ENCODE peak calls at places on chromosomes 6 and 20, in ten cellular contexts. Z, W, X, G, F, O, Y, N, J and M are unnamed samples.

GRCh38 chr6:40398810-40399477 is 188.2 kb downstream of the LRFN2 start:
- DNase-seq in Z (no peak), W (no peak), X (no peak), G (no peak), F (peak; percentile 84), O (no peak), Y (no peak), N (no peak), J (no peak), M (no peak)

GRCh38 chr6:89082439-89082838 is 1.9 kb downstream of the PNRC1 start:
- DNase-seq in Z (no peak), W (no peak), X (no peak), G (no peak), F (no peak), O (no peak), Y (no peak), N (no peak), J (no peak), M (no peak)

GRCh38 chr20:2156666-2157624 is 55.3 kb downstream of the STK35 start:
- DNase-seq in Z (no peak), W (no peak), X (no peak), G (no peak), F (no peak), O (no peak), Y (no peak), N (no peak), J (no peak), M (no peak)

GRCh38 chr20:53706511-53707031 is 112.9 kb upstream of the ZNF217 start:
- DNase-seq in Z (no peak), W (no peak), X (no peak), G (no peak), F (no peak), O (no peak), Y (no peak), N (no peak), J (no peak), M (no peak)

GRCh38 chr6:35381132-35381531 is 38.8 kb downstream of the PPARD start:
- DNase-seq in Z (no peak), W (no peak), X (no peak), G (peak; percentile 70), F (no peak), O (no peak), Y (no peak), N (no peak), J (no peak), M (no peak)

GRCh38 chr6:43143235-43144124 is 27.6 kb upstream of the SRF start:
- DNase-seq in Z (peak; percentile 70), W (peak; percentile 94), X (peak; percentile 91), G (peak; percentile 88), F (peak; percentile 98), O (peak; percentile 76), Y (peak; percentile 87), N (peak; percentile 87), J (peak; percentile 77), M (peak; percentile 74)

GRCh38 chr6:133128191-133128590 is 113.0 kb upstream of the EYA4 start:
- DNase-seq in Z (no peak), W (no peak), X (no peak), G (no peak), F (no peak), O (no peak), Y (no peak), N (no peak), J (no peak), M (no peak)

GRCh38 chr6:34202329-34203201 is 34.1 kb upstream of the HMGA1 start:
- DNase-seq in Z (no peak), W (no peak), X (no peak), G (no peak), F (peak; percentile 82), O (no peak), Y (no peak), N (no peak), J (no peak), M (no peak)

GRCh38 chr20:38298768-38299288 is 5.1 kb upstream of the BPI start:
- DNase-seq in Z (no peak), W (no peak), X (peak; percentile 89), G (no peak), F (no peak), O (no peak), Y (no peak), N (no peak), J (no peak), M (no peak)

GRCh38 chr20:54469293-54469692 is 6.1 kb upstream of the DOK5 start:
- DNase-seq in Z (no peak), W (no peak), X (no peak), G (no peak), F (peak; percentile 72), O (no peak), Y (no peak), N (no peak), J (no peak), M (no peak)

GRCh38 chr6:150992682-150993081 is 127.2 kb downstream of the MTHFD1L start:
- DNase-seq in Z (no peak), W (no peak), X (no peak), G (no peak), F (no peak), O (no peak), Y (no peak), N (no peak), J (no peak), M (no peak)

DNA sequence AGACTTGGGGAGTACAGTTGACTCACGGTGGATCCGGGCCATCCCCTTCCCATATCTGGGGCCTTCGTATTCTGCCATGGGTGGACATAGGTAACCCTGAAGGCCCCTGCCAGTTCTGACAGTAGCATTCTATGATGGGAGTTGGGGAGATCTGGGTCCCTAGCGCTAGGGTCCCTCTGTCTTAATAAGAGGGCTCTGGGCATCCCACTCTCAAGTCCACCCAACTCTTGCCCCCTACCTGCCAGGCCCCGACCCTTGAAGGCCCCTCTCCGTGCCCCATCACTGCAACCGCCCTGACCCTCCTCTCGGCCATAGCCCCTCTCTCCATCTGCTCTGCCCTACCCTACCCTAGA is 6.5 kb upstream of the CAPN11 start:
- DNase-seq in Z (no peak), W (no peak), X (no peak), G (no peak), F (no peak), O (no peak), Y (no peak), N (no peak), J (no peak), M (no peak)
- TF ChIP-seq CTCF in Z (peak; percentile 59), W (no peak), X (no peak), G (no peak), F (no peak), O (no peak), Y (peak; percentile 17), N (peak; percentile 15), J (no peak), M (peak; percentile 25)

GRCh38 chr6:146337376-146337775 is 206.3 kb upstream of the RAB32 start:
- DNase-seq in Z (no peak), W (no peak), X (no peak), G (no peak), F (no peak), O (no peak), Y (no peak), N (no peak), J (no peak), M (no peak)
- TF ChIP-seq CTCF in Z (no peak), W (no peak), X (no peak), G (no peak), F (no peak), O (no peak), Y (no peak), N (no peak), J (no peak), M (no peak)

GRCh38 chr6:108581932-108582500 is 21.3 kb downstream of the FOXO3 start:
- DNase-seq in Z (no peak), W (no peak), X (no peak), G (no peak), F (no peak), O (no peak), Y (no peak), N (no peak), J (no peak), M (no peak)

GRCh38 chr6:108582618-108583017 is 21.9 kb downstream of the FOXO3 start:
- DNase-seq in Z (no peak), W (no peak), X (no peak), G (no peak), F (no peak), O (no peak), Y (no peak), N (no peak), J (no peak), M (no peak)

GRCh38 chr6:108580645-108581044 is 19.9 kb downstream of the FOXO3 start:
- DNase-seq in Z (no peak), W (no peak), X (no peak), G (no peak), F (no peak), O (no peak), Y (no peak), N (no peak), J (no peak), M (no peak)

GRCh38 chr6:108578595-108579038 is 17.9 kb downstream of the FOXO3 start:
- DNase-seq in Z (no peak), W (no peak), X (no peak), G (peak; percentile 58), F (no peak), O (no peak), Y (no peak), N (no peak), J (no peak), M (no peak)

GRCh38 chr6:108581237-108581931 is 20.7 kb downstream of the FOXO3 start:
- DNase-seq in Z (no peak), W (no peak), X (no peak), G (peak; percentile 68), F (no peak), O (no peak), Y (no peak), N (no peak), J (no peak), M (no peak)
- TF ChIP-seq CTCF in Z (no peak), W (no peak), X (no peak), G (no peak), F (no peak), O (no peak), Y (no peak), N (no peak), J (no peak), M (no peak)

GRCh38 chr6:15747354-15747883 is 84.6 kb upstream of the DTNBP1 start:
- DNase-seq in Z (no peak), W (no peak), X (no peak), G (no peak), F (no peak), O (no peak), Y (no peak), N (no peak), J (no peak), M (no peak)

GRCh38 chr6:15748341-15748740 is 85.5 kb upstream of the DTNBP1 start:
- DNase-seq in Z (no peak), W (no peak), X (no peak), G (no peak), F (no peak), O (no peak), Y (no peak), N (no peak), J (no peak), M (no peak)

GRCh38 chr6:15739867-15740266 is 77.0 kb upstream of the DTNBP1 start:
- DNase-seq in Z (no peak), W (no peak), X (no peak), G (no peak), F (no peak), O (no peak), Y (no peak), N (no peak), J (no peak), M (no peak)

GRCh38 chr6:15741405-15741804 is 78.6 kb upstream of the DTNBP1 start:
- DNase-seq in Z (no peak), W (no peak), X (no peak), G (no peak), F (no peak), O (no peak), Y (no peak), N (no peak), J (no peak), M (no peak)

GRCh38 chr6:15744824-15745402 is 82.1 kb upstream of the DTNBP1 start:
- DNase-seq in Z (no peak), W (no peak), X (no peak), G (no peak), F (no peak), O (no peak), Y (no peak), N (no peak), J (no peak), M (no peak)
- TF ChIP-seq CTCF in Z (no peak), W (no peak), X (no peak), G (no peak), F (peak; percentile 32), O (no peak), Y (no peak), N (no peak), J (no peak), M (no peak)